ENCODE peak calls at places on chromosomes 13 and 19, in eight cellular contexts. U is cardiac muscle cell, D is tibial nerve, H is AG04450, V is left lung, C is lung, Z is PC-3, E is GM12865. J is an unnamed sample.

GRCh38 chr19:10430505-10431253 is 10.3 kb downstream of the PDE4A start:
- DNase-seq in E (peak), D (no peak), V (peak), H (no peak), C (peak), Z (peak), U (peak), J (no peak)

GRCh38 chr13:30730526-30730925 is 4.8 kb upstream of the ALOX5AP start:
- DNase-seq in U (no peak), E (no peak), Z (no peak), D (no peak), H (no peak), V (no peak), C (no peak), J (no peak)

GRCh38 chr13:74206061-74206561 is 71.9 kb upstream of the KLF12 start:
- DNase-seq in E (no peak), V (no peak), H (peak), Z (peak), D (no peak), U (peak), C (no peak), J (peak)

GRCh38 chr19:1523412-1524205 is at the start of gene PLK5:
- DNase-seq in Z (no peak), D (no peak), C (no peak), V (no peak), U (no peak), H (no peak), E (no peak), J (no peak)

GRCh38 chr19:44684892-44685847 is 13.8 kb upstream of the CEACAM16 start:
- DNase-seq in E (peak), U (peak), H (peak), D (no peak), Z (peak), C (peak), V (peak), J (peak)

GRCh38 chr13:65854431-65854830 is 1375.7 kb downstream of the PCDH9 start:
- DNase-seq in H (no peak), V (no peak), D (no peak), E (no peak), Z (no peak), U (no peak), C (no peak), J (no peak)

GRCh38 chr13:112657850-112658445 is 31.9 kb upstream of the ATP11A start:
- DNase-seq in D (no peak), V (no peak), U (peak), C (no peak), H (peak), Z (peak), E (no peak), J (peak)

GRCh38 chr13:78978381-78978998 is 319.5 kb upstream of the OBI1 start:
- DNase-seq in H (peak), E (peak), Z (peak), U (peak), V (no peak), D (no peak), C (peak), J (peak)

GRCh38 chr19:1019616-1019961 is 1.3 kb downstream of the TMEM259 start:
- DNase-seq in D (no peak), Z (no peak), H (no peak), V (no peak), U (no peak), C (no peak), E (no peak), J (no peak)

GRCh38 chr13:111051656-111052232 is 63.4 kb upstream of the ARHGEF7 start:
- DNase-seq in H (no peak), U (no peak), V (peak), D (no peak), C (peak), Z (no peak), E (no peak), J (no peak)

GRCh38 chr13:78601886-78602560 is 1.3 kb downstream of the POU4F1 start:
- DNase-seq in U (no peak), Z (no peak), V (no peak), E (no peak), H (no peak), D (no peak), C (no peak), J (no peak)

GRCh38 chr13:28754698-28755545 is 36.2 kb upstream of the SLC46A3 start:
- DNase-seq in C (peak), V (no peak), D (no peak), E (no peak), H (no peak), U (peak), Z (peak), J (no peak)

GRCh38 chr19:246551-246950 is 44.7 kb downstream of the PLPP2 start:
- DNase-seq in E (peak), H (no peak), V (no peak), D (no peak), C (no peak), U (no peak), Z (no peak), J (no peak)

GRCh38 chr13:68023838-68024581 is 793.9 kb upstream of the PCDH9 start:
- DNase-seq in D (no peak), Z (no peak), U (no peak), H (no peak), V (no peak), C (no peak), E (no peak), J (no peak)

GRCh38 chr19:50838239-50838638 is 4.9 kb upstream of the KLK15 start:
- DNase-seq in Z (peak), D (no peak), V (no peak), C (no peak), H (no peak), U (peak), E (peak), J (no peak)

GRCh38 chr19:56211718-56212117 is 9.6 kb downstream of the ZSCAN5C start:
- DNase-seq in D (no peak), C (no peak), V (no peak), E (no peak), U (no peak), H (no peak), Z (no peak), J (no peak)

GRCh38 chr19:54137913-54138776 is 583 bp downstream of the CNOT3 start:
- DNase-seq in C (no peak), H (no peak), V (peak), D (no peak), Z (no peak), E (peak), U (no peak), J (no peak)

GRCh38 chr19:36837525-36837901 is 674 bp downstream of the ZNF790 start:
- DNase-seq in H (no peak), E (no peak), V (no peak), C (no peak), U (no peak), Z (no peak), D (no peak), J (no peak)

GRCh38 chr19:18097217-18097992 is at the start of gene MAST3:
- DNase-seq in V (peak), E (peak), Z (peak), C (peak), U (peak), H (no peak), D (peak), J (no peak)
- TF ChIP-seq CTCF in V (no peak), E (no peak), Z (no peak), C (no peak), U (no peak), H (no peak), D (no peak), J (no peak)

GRCh38 chr19:46821512-46822359 is 28.9 kb downstream of the AP2S1 start:
- DNase-seq in H (no peak), C (no peak), D (no peak), V (no peak), U (no peak), Z (no peak), E (peak), J (no peak)
- H3K4me3 ChIP-seq in H (no peak), C (no peak), D (no peak), V (no peak), U (no peak), Z (no peak), E (peak), J (no peak)

GRCh38 chr19:5484398-5485285 is 29.4 kb downstream of the ZNRF4 start:
- DNase-seq in D (no peak), C (no peak), V (no peak), U (peak), Z (no peak), H (peak), E (no peak), J (no peak)
- TF ChIP-seq CTCF in D (no peak), C (no peak), V (no peak), U (no peak), Z (no peak), H (no peak), E (no peak), J (no peak)

GRCh38 chr13:51564252-51564651 is 20.0 kb upstream of the WDFY2 start:
- DNase-seq in C (no peak), H (no peak), V (no peak), U (no peak), E (no peak), Z (peak), D (no peak), J (no peak)

GRCh38 chr13:51564671-51565070 is 19.6 kb upstream of the WDFY2 start:
- DNase-seq in Z (no peak), V (no peak), E (no peak), D (no peak), C (no peak), H (no peak), U (no peak), J (no peak)

GRCh38 chr13:51559916-51560315 is 24.3 kb upstream of the WDFY2 start:
- DNase-seq in D (no peak), U (no peak), Z (no peak), E (peak), C (no peak), H (no peak), V (no peak), J (no peak)

GRCh38 chr13:51560336-51560735 is 23.9 kb upstream of the WDFY2 start:
- DNase-seq in Z (no peak), H (no peak), V (no peak), E (peak), U (no peak), D (no peak), C (no peak), J (no peak)

DNA sequence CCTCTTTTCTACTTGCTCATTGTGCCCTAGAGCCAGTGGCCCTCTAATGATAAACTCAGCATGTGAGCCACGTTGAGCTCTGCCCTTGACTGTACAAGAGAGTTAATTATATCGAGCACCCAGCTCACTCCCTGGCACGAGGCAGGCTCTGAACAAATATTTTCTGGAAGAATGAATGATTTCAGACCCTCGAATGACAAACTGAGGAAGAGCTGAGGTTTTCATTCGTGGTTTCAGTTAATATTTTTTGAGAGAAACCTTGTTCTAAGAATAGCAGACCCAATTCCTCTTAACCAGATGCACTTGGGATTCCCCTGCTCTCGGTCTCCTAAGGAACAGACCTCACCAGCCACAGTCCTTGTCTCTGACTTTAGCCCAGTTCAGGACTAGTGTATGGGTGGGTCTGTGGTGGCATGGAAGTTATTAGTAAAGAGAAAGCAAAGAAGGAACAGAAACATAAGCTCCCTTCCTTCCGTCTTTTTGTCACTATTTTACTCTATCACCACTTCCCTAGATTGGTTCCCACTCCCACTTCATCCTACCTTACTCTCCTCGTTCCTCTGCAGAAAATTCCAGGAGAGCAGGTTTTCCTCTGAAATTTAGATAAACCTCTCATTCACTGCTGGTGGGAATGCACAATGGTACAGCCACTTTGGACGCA is 22.1 kb upstream of the WDFY2 start:
- DNase-seq in D (no peak), V (no peak), U (no peak), C (no peak), H (no peak), Z (no peak), E (peak), J (no peak)
- H3K4me3 ChIP-seq in D (no peak), V (no peak), U (no peak), C (no peak), H (no peak), Z (no peak), E (no peak), J (no peak)

DNA sequence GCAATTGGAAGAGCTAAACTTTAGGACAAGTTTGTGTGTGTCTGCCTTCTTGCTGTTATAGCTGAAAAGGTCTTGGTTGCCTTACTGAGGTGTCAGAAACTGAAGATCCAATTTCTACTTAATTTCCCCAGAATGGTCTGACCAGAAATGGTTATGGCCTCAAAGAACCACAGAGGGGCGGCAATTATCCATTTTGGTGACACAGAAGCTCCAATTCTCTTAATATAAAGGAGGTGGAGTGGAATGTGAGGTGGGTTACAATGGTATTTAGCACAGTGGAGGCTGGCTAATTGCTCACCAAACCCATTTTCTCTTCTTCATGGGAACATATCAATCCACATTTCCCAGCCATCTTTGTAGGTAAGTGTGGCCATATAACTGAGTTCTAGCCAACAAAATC is 1157.2 kb downstream of the OLFM4 start:
- DNase-seq in C (no peak), D (no peak), V (no peak), E (no peak), Z (peak), U (no peak), H (no peak), J (no peak)
- TF ChIP-seq CTCF in C (no peak), D (no peak), V (no peak), E (no peak), Z (peak), U (no peak), H (no peak), J (no peak)

GRCh38 chr13:48643159-48643558 is 10.6 kb upstream of the CYSLTR2 start:
- DNase-seq in H (no peak), C (no peak), D (no peak), Z (no peak), V (no peak), U (no peak), E (no peak), J (no peak)
- H3K4me3 ChIP-seq in H (no peak), C (no peak), D (no peak), Z (no peak), V (no peak), U (no peak), E (no peak), J (no peak)

GRCh38 chr19:23281663-23282276 is 31.6 kb upstream of the ZNF724 start:
- DNase-seq in H (no peak), V (no peak), D (no peak), U (no peak), E (no peak), C (no peak), Z (no peak), J (no peak)

GRCh38 chr19:23285948-23286347 is 35.8 kb upstream of the ZNF724 start:
- DNase-seq in C (no peak), H (no peak), D (no peak), V (no peak), Z (no peak), E (no peak), U (no peak), J (no peak)

GRCh38 chr19:23287620-23288019 is 37.4 kb upstream of the ZNF724 start:
- DNase-seq in E (no peak), U (no peak), D (no peak), H (no peak), V (no peak), C (no peak), Z (no peak), J (no peak)

GRCh38 chr19:23283925-23284324 is 33.7 kb upstream of the ZNF724 start:
- DNase-seq in U (peak), E (peak), H (no peak), Z (peak), V (no peak), C (peak), D (no peak), J (no peak)

GRCh38 chr19:23286477-23286876 is 36.3 kb upstream of the ZNF724 start:
- DNase-seq in E (peak), Z (no peak), D (no peak), V (no peak), C (no peak), H (no peak), U (no peak), J (no peak)
- TF ChIP-seq CTCF in E (peak), Z (peak), D (no peak), V (no peak), C (no peak), H (peak), U (no peak), J (no peak)

GRCh38 chr13:33262997-33263396 is 22.6 kb downstream of the STARD13 start:
- DNase-seq in Z (no peak), E (peak), H (no peak), C (no peak), U (no peak), V (no peak), D (no peak), J (no peak)

GRCh38 chr13:33263976-33264619 is 21.5 kb downstream of the STARD13 start:
- DNase-seq in D (no peak), Z (no peak), U (no peak), H (no peak), V (no peak), E (no peak), C (no peak), J (no peak)

GRCh38 chr13:33264620-33264978 is 21.0 kb downstream of the STARD13 start:
- DNase-seq in Z (no peak), U (no peak), H (no peak), C (no peak), E (no peak), D (no peak), V (peak), J (no peak)

GRCh38 chr13:33262554-33262953 is 23.0 kb downstream of the STARD13 start:
- DNase-seq in U (no peak), D (no peak), E (no peak), V (no peak), C (no peak), H (no peak), Z (no peak), J (no peak)

GRCh38 chr13:33263484-33263883 is 22.1 kb downstream of the STARD13 start:
- DNase-seq in E (no peak), H (no peak), D (no peak), V (no peak), C (no peak), U (no peak), Z (no peak), J (no peak)
- H3K4me3 ChIP-seq in E (no peak), H (no peak), D (no peak), V (no peak), C (no peak), U (no peak), Z (no peak), J (no peak)

DNA sequence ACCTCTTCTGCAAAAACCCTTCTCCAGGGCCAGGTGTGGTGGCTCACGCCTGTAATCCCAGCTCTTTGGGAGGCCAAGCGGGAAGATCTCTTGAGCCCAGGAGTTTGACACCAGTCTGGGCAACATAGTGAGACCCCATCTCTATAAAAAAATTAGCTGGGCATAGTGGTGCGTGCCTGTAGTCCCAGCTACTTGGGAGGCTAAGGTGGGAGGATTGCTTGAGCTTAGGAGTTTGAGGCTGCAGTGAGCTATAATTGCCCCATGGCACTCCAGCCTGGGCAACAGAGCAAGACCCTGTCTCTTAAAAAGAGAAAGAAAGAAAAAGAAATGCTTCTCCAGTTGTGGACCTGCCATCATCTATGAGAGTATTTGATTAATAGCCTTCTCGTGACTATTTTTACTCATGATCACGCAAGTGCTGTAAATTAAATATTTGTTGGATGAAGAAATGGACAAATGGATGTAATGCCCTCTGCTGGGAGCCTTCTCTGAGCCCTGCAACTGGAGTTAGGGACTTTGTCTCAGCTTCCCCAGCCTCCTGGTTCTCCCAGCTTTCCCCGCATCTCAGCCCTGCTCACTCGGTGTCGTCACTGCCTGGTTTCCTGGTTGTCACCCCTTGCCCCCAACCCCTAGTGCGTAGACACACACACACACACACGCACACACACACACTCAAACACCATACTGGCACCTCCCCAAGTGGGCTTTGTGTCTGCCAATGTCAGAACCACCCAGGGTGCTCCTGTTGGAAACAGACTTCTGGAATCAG is 12.2 kb downstream of the WIZ start:
- DNase-seq in E (no peak), H (no peak), Z (no peak), D (no peak), U (no peak), V (no peak), C (no peak), J (no peak)
- TF ChIP-seq CTCF in E (no peak), H (peak), Z (peak), D (no peak), U (no peak), V (no peak), C (no peak), J (peak)

DNA sequence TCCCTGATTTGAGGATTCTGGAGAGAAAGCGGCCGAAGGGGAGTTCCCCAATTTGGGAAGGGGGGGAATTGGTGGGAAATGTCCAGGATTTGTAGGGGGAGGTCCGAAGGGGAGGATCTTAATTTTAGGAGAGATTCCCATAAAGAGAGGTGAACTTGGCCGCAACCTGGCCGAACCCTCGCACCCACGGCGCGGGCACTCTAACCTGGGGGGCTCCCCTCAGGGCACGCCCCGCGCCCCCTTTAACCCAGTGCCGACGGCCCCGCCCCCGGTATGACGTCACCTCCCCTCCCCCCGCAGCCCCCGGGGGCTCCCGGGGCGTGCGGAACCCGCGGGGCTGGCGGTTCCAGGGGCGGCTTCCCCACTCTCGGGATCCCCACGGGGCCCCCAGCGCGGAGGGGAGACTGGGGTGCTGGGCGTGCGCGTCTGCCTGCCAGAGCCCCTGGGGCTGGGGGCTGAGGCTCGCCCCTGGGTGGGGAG is 1.1 kb downstream of the PTPRS start:
- DNase-seq in H (no peak), Z (no peak), E (no peak), C (no peak), V (no peak), U (no peak), D (no peak), J (no peak)
- H3K4me3 ChIP-seq in H (peak), Z (peak), E (no peak), C (no peak), V (peak), U (peak), D (peak), J (peak)